ENCODE peak calls at places on chromosomes 12 and 14, in ten cellular contexts. C, L, E, V, Y, P, Z, K, W and D are unnamed samples.
A peak's percentile ranks its signal among the peaks of the same experiment; 100 is the strongest.

GRCh38 chr14:90739318-90740077 is 76.7 kb downstream of the TTC7B start:
- DNase-seq in C (no peak), L (peak; percentile 68), E (peak; percentile 38), V (no peak), Y (no peak), P (no peak), Z (no peak), K (no peak), W (no peak), D (peak; percentile 29)

GRCh38 chr12:65611396-65611795 is 212.9 kb upstream of the HMGA2 start:
- DNase-seq in C (no peak), L (no peak), E (no peak), V (no peak), Y (no peak), P (no peak), Z (no peak), K (no peak), W (no peak), D (no peak)

GRCh38 chr12:80861636-80862378 is 75.9 kb downstream of the LIN7A start:
- DNase-seq in C (no peak), L (no peak), E (no peak), V (no peak), Y (no peak), P (no peak), Z (no peak), K (peak; percentile 64), W (no peak), D (no peak)

GRCh38 chr14:59768855-59769254 is 101.7 kb downstream of the RTN1 start:
- DNase-seq in C (no peak), L (no peak), E (no peak), V (no peak), Y (no peak), P (no peak), Z (no peak), K (peak; percentile 49), W (no peak), D (no peak)

GRCh38 chr12:92845320-92845719 is 83.8 kb downstream of the EEA1 start:
- DNase-seq in C (no peak), L (no peak), E (no peak), V (no peak), Y (no peak), P (no peak), Z (no peak), K (no peak), W (no peak), D (no peak)

GRCh38 chr14:103994535-103995184 is 52.3 kb upstream of the RD3L start:
- DNase-seq in C (no peak), L (no peak), E (no peak), V (no peak), Y (no peak), P (no peak), Z (no peak), K (no peak), W (no peak), D (no peak)

GRCh38 chr12:84315926-84316325 is 596.7 kb downstream of the SLC6A15 start:
- DNase-seq in C (no peak), L (no peak), E (no peak), V (no peak), Y (no peak), P (no peak), Z (no peak), K (no peak), W (no peak), D (no peak)

GRCh38 chr12:68749443-68749842 is 3.5 kb downstream of the SLC35E3 start:
- DNase-seq in C (no peak), L (no peak), E (no peak), V (no peak), Y (no peak), P (no peak), Z (no peak), K (no peak), W (no peak), D (no peak)

GRCh38 chr12:76556373-76556772 is 3.2 kb downstream of the OSBPL8 start:
- DNase-seq in C (no peak), L (no peak), E (no peak), V (no peak), Y (no peak), P (no peak), Z (no peak), K (no peak), W (no peak), D (no peak)

GRCh38 chr12:27193854-27194544 is 50.1 kb upstream of the STK38L start:
- DNase-seq in C (no peak), L (no peak), E (peak; percentile 71), V (peak; percentile 82), Y (no peak), P (no peak), Z (peak; percentile 30), K (peak; percentile 93), W (no peak), D (peak; percentile 63)

GRCh38 chr12:51866324-51866723 is 17.8 kb upstream of the FIGNL2 start:
- DNase-seq in C (no peak), L (no peak), E (no peak), V (no peak), Y (no peak), P (no peak), Z (no peak), K (no peak), W (no peak), D (no peak)

GRCh38 chr12:50085615-50085928 is 430 bp downstream of the SMARCD1 start:
- DNase-seq in C (no peak), L (no peak), E (no peak), V (no peak), Y (no peak), P (no peak), Z (no peak), K (no peak), W (no peak), D (no peak)

GRCh38 chr12:98516184-98516873 is 939 bp downstream of the TMPO start:
- DNase-seq in C (peak; percentile 73), L (peak; percentile 84), E (peak; percentile 75), V (peak; percentile 82), Y (peak; percentile 78), P (no peak), Z (peak; percentile 82), K (peak; percentile 56), W (peak; percentile 55), D (peak; percentile 80)

DNA sequence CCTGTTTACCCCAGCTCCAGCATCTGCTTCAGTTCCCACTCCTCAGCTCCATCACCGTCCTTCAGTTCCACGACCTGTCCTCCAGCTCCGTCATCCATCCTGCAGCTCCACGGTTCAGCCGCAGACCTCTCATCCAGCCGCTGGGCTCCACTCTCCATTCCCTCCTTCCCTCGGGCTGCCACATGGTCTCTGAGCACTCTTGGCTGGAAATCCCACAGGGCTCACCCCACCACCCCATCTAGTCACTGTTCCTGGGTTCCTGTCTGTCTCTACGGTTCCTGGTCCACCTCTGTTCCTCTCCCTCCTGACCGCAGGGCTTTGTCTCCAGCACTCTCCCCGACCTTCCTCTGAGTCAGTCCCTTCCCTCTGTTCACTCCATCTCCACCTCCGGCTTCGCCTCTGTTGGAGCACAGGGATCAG is 3.2 kb upstream of the P3H3 start:
- DNase-seq in C (no peak), L (no peak), E (no peak), V (peak; percentile 41), Y (no peak), P (no peak), Z (no peak), K (peak; percentile 52), W (no peak), D (no peak)
- H3K4me3 ChIP-seq in C (no peak overlapping the region), L (no peak overlapping the region), E (no peak overlapping the region), V (no peak overlapping the region), Y (no peak overlapping the region), P (no peak overlapping the region), Z (no peak overlapping the region), K (no peak overlapping the region), W (peak overlapping the region; percentile 27), D (no peak overlapping the region)

DNA sequence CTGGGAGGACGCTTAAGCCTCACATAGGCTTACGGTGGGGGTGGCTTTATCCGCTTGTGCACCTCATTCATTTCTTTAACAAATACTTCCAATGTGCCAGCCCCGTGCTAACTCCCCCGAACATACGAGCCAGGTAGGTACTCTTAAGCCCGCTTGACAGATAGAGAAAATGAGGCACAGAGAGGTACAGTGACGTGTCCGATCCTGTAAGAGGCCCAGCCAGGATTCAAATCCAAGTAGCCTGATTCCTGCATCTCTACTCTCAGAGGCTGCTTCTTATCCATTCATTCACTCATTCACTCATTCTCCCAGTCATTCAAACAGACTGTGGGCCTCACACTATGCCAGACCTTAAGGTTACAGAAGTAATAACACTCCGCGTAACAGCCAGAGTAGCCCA is 477 bp downstream of the OAS3 start:
- DNase-seq in C (no peak), L (no peak), E (no peak), V (no peak), Y (no peak), P (no peak), Z (no peak), K (no peak), W (no peak), D (no peak)
- H3K27ac ChIP-seq in C (peak overlapping the region; percentile 69), L (no peak overlapping the region), E (peak overlapping the region; percentile 63), V (no peak overlapping the region), Y (peak overlapping the region; percentile 84), P (no peak overlapping the region), Z (peak overlapping the region; percentile 87), K (no peak overlapping the region), W (peak overlapping the region; percentile 76), D (peak overlapping the region; percentile 80)

DNA sequence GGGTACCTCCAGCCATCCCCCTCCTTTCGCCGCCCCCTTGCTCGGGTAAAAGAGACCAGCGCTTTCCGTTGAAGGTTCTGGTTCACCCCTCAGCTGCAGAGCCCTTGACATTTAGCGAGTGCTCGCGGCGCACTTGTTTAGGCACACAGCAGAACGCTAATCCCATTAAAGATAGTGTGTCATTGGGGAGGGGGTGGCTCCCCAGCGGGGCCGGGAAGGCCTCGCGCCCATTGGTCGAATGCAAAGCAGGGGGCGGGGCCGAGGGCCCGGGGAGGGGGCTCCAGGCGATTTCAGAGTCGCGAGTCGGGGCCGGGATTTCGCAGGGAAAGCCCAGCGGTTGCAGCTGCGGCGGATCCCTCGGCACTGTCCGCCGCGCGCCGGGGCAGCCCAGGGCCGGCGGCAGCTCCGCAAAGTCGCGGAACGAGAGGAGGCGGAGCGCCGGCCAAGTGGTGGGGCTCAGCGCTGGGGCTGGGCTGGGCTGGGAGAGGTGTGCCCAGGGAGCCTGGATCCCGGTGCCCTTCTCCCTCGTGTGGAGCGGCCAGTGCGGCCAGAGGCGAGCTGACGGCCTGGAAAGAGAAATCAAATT is 122.9 kb downstream of the TSPAN9 start:
- DNase-seq in C (no peak), L (peak; percentile 95), E (no peak), V (peak; percentile 70), Y (no peak), P (no peak), Z (peak; percentile 16), K (peak; percentile 35), W (no peak), D (peak; percentile 62)
- H3K4me3 ChIP-seq in C (no peak overlapping the region), L (peak overlapping the region; percentile 82), E (peak overlapping the region; percentile 45), V (peak overlapping the region; percentile 63), Y (no peak overlapping the region), P (no peak overlapping the region), Z (peak overlapping the region; percentile 40), K (peak overlapping the region; percentile 62), W (peak overlapping the region; percentile 33), D (peak overlapping the region; percentile 54)

DNA sequence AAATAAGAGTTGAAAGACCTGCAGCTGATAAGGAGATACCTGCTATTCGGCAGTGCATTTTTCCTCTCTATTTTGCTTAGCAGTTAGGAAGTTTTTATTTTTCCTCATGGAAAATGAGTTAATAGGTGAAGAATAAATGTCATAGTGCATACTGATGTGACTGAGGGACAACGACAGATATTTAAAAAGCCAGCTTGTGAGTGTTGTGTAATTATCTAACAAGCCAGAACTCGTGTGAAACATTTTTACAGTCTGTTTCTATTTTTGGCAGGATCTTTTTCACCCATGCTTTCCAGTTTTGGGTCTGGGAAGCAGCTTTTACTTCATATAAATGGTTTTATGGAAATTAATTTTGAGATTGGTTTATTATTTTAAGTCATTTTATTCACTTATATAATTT is 2.9 kb downstream of the FBXO34 start:
- DNase-seq in C (no peak), L (no peak), E (no peak), V (no peak), Y (no peak), P (no peak), Z (no peak), K (no peak), W (no peak), D (no peak)
- H3K27ac ChIP-seq in C (no peak overlapping the region), L (no peak overlapping the region), E (peak overlapping the region; percentile 95), V (no peak overlapping the region), Y (no peak overlapping the region), P (peak overlapping the region; percentile 3), Z (no peak overlapping the region), K (peak overlapping the region; percentile 19), W (no peak overlapping the region), D (peak overlapping the region; percentile 96)